ENCODE peak calls at places on chromosomes 16 and 17, in nine cellular contexts. A, J, S, F, H, I, R, D and O are unnamed samples.

GRCh38 chr17:35855965-35856364 is 12.7 kb downstream of the HEATR9 start:
- DNase-seq in A (no peak), S (no peak), D (no peak), J (no peak), H (no peak), I (no peak), R (no peak), F (no peak), O (no peak)

GRCh38 chr17:4498461-4499397 is at the start of gene SPNS2:
- DNase-seq in A (no peak), S (peak), R (no peak), J (no peak), H (peak), I (peak), D (peak), F (no peak), O (peak)

GRCh38 chr17:9109933-9110332 is 88.6 kb downstream of the NTN1 start:
- DNase-seq in H (no peak), S (no peak), J (no peak), R (no peak), A (no peak), D (no peak), I (no peak), F (no peak), O (no peak)

GRCh38 chr17:59466943-59467801 is 98.2 kb upstream of the DHX40 start:
- DNase-seq in A (no peak), S (no peak), R (no peak), D (no peak), J (no peak), H (no peak), I (no peak), F (no peak), O (no peak)

GRCh38 chr16:78837706-78838105 is 738.3 kb downstream of the WWOX start:
- DNase-seq in F (no peak), A (no peak), R (no peak), J (no peak), S (no peak), D (no peak), I (no peak), H (no peak), O (no peak)

GRCh38 chr17:45172541-45173286 is 11.0 kb downstream of the HEXIM2 start:
- DNase-seq in J (peak), H (peak), A (no peak), S (peak), I (peak), D (peak), R (no peak), F (peak), O (no peak)

GRCh38 chr17:77462101-77462500 is 321.3 kb downstream of the SEC14L1 start:
- DNase-seq in S (no peak), R (no peak), D (no peak), A (no peak), J (no peak), F (no peak), H (no peak), I (no peak), O (no peak)

GRCh38 chr17:19315104-19315503 is 47.4 kb downstream of the B9D1 start:
- DNase-seq in I (no peak), H (no peak), D (no peak), A (no peak), J (peak), R (no peak), S (no peak), F (no peak), O (no peak)

GRCh38 chr17:27244019-27244418 is 49.9 kb upstream of the WSB1 start:
- DNase-seq in I (no peak), H (no peak), R (no peak), A (no peak), J (no peak), F (no peak), S (no peak), D (no peak), O (no peak)

GRCh38 chr17:28018439-28019070 is 23.9 kb upstream of the NLK start:
- DNase-seq in F (no peak), D (no peak), H (no peak), I (peak), A (no peak), J (no peak), S (no peak), R (no peak), O (no peak)

GRCh38 chr17:46002973-46003316 is 3.9 kb downstream of the STH start:
- DNase-seq in S (no peak), R (no peak), A (no peak), H (no peak), F (no peak), D (no peak), J (no peak), I (no peak), O (no peak)

GRCh38 chr16:1494711-1495110 is 1.6 kb downstream of the TELO2 start:
- DNase-seq in R (no peak), A (no peak), J (peak), S (no peak), I (peak), D (no peak), H (no peak), F (no peak), O (no peak)

GRCh38 chr16:56856876-56857447 is 8.0 kb upstream of the SLC12A3 start:
- DNase-seq in J (no peak), I (no peak), S (no peak), D (no peak), A (no peak), F (no peak), H (no peak), R (no peak), O (no peak)

GRCh38 chr17:34637548-34638525 is 58.5 kb downstream of the TMEM132E start:
- DNase-seq in R (peak), H (peak), I (peak), A (peak), J (peak), D (peak), F (peak), S (peak), O (peak)

GRCh38 chr17:4858880-4859260 is 25.7 kb downstream of the MINK1 start:
- DNase-seq in H (no peak), S (peak), I (peak), F (no peak), A (no peak), R (no peak), D (no peak), J (peak), O (no peak)

GRCh38 chr16:47019563-47019962 is 46.1 kb upstream of the DNAJA2 start:
- DNase-seq in R (no peak), S (no peak), I (no peak), J (no peak), A (no peak), H (no peak), D (no peak), F (no peak), O (no peak)

GRCh38 chr16:30096862-30097563 is 1.0 kb upstream of the YPEL3 start:
- DNase-seq in R (no peak), A (no peak), I (no peak), S (peak), D (no peak), J (no peak), F (no peak), H (no peak), O (no peak)

GRCh38 chr17:37310940-37311339 is 64.8 kb upstream of the C17orf78 start:
- DNase-seq in A (no peak), F (no peak), S (no peak), H (no peak), J (no peak), I (no peak), D (no peak), R (no peak), O (no peak)

GRCh38 chr17:50181601-50182345 is 16.0 kb downstream of the SGCA start:
- DNase-seq in I (no peak), F (no peak), A (no peak), R (no peak), S (no peak), J (no peak), D (no peak), H (no peak), O (no peak)

GRCh38 chr17:10768766-10769383 is 35.0 kb downstream of the TMEM238L start:
- DNase-seq in J (peak), F (no peak), H (no peak), D (no peak), I (no peak), A (no peak), S (no peak), R (no peak), O (no peak)

GRCh38 chr17:59361916-59362810 is 30.7 kb downstream of the YPEL2 start:
- DNase-seq in S (no peak), I (no peak), F (no peak), A (peak), H (no peak), R (peak), D (no peak), J (peak), O (no peak)

GRCh38 chr17:49061524-49061943 is 64.3 kb downstream of the IGF2BP1 start:
- DNase-seq in J (no peak), H (no peak), S (no peak), I (no peak), D (no peak), F (no peak), R (no peak), A (no peak), O (no peak)

GRCh38 chr17:19015428-19015827 is 10.9 kb upstream of the FAM83G start:
- DNase-seq in F (no peak), H (no peak), D (no peak), R (no peak), S (no peak), J (no peak), I (no peak), A (no peak), O (no peak)